ENCODE peak calls at places on chromosomes 11 and 22, in five cellular contexts. T, U, H, V and K are unnamed samples.

GRCh38 chr11:35343033-35343598 is 76.2 kb downstream of the SLC1A2 start:
- DNase-seq in T (no peak), U (no peak), H (no peak), V (no peak), K (no peak)

GRCh38 chr11:43818220-43818619 is 62.4 kb upstream of the ALKBH3 start:
- DNase-seq in T (no peak), U (no peak), H (no peak), V (no peak), K (peak; percentile 19)

GRCh38 chr11:62487698-62488551 is 58.7 kb downstream of the AHNAK start:
- DNase-seq in U (no peak), T (peak; percentile 33), V (no peak), H (no peak), K (no peak)

GRCh38 chr11:67640021-67640757 is 626 bp upstream of the TBX10 start:
- DNase-seq in T (no peak), V (no peak), H (peak; percentile 52), U (peak; percentile 83), K (peak; percentile 58)

GRCh38 chr11:58659404-58659803 is 36.9 kb downstream of the CNTF start:
- DNase-seq in T (no peak), V (no peak), U (no peak), H (no peak), K (no peak)

GRCh38 chr11:82176365-82176764 is 557.3 kb downstream of the FAM181B start:
- DNase-seq in H (no peak), U (no peak), T (no peak), V (no peak), K (no peak)

GRCh38 chr11:126696976-126697375 is 303.6 kb downstream of the KIRREL3 start:
- DNase-seq in H (no peak), T (no peak), V (no peak), U (no peak), K (no peak)

GRCh38 chr11:103812680-103813079 is 223.8 kb upstream of the DDI1 start:
- DNase-seq in V (no peak), H (no peak), U (no peak), T (no peak), K (no peak)

GRCh38 chr11:77244277-77245014 is 57.0 kb downstream of the GDPD4 start:
- DNase-seq in U (no peak), T (no peak), H (peak; percentile 78), V (no peak), K (peak; percentile 90)

GRCh38 chr11:43557553-43558031 is 122.9 kb upstream of the HSD17B12 start:
- DNase-seq in T (no peak), V (no peak), U (no peak), H (peak; percentile 14), K (peak; percentile 22)

GRCh38 chr11:77140231-77140959 is 12.3 kb downstream of the MYO7A start:
- DNase-seq in V (peak; percentile 65), H (peak; percentile 91), U (no peak), T (peak; percentile 51), K (peak; percentile 80)

GRCh38 chr11:57315491-57315890 is 9.3 kb downstream of the TNKS1BP1 start:
- DNase-seq in V (no peak), T (no peak), H (peak; percentile 88), U (no peak), K (no peak)

GRCh38 chr22:43424201-43424600 is 12.4 kb downstream of the MPPED1 start:
- DNase-seq in T (no peak), U (no peak), V (no peak), H (no peak), K (no peak)

GRCh38 chr11:93529707-93530467 is 13.3 kb downstream of the SMCO4 start:
- DNase-seq in U (no peak), H (no peak), V (no peak), T (no peak), K (no peak)

GRCh38 chr11:78811622-78812021 is 237.0 kb upstream of the NARS2 start:
- DNase-seq in U (no peak), T (no peak), V (no peak), H (no peak), K (no peak)

GRCh38 chr11:27011560-27012253 is 17.8 kb downstream of the FIBIN start:
- DNase-seq in U (no peak), T (no peak), V (no peak), H (no peak), K (no peak)

GRCh38 chr11:36119300-36119699 is 169.9 kb downstream of the COMMD9 start:
- DNase-seq in U (no peak), H (no peak), T (no peak), V (no peak), K (no peak)

GRCh38 chr11:91673705-91674104 is 550.9 kb upstream of the FAT3 start:
- DNase-seq in H (no peak), V (no peak), U (no peak), T (no peak), K (no peak)

GRCh38 chr11:112785104-112785503 is 176.1 kb upstream of the NCAM1 start:
- DNase-seq in U (no peak), H (peak; percentile 75), V (no peak), T (no peak), K (peak; percentile 88)

GRCh38 chr11:47179655-47179991 is 2.9 kb upstream of the ARFGAP2 start:
- DNase-seq in H (peak; percentile 52), U (peak; percentile 49), V (no peak), T (no peak), K (peak; percentile 46)

GRCh38 chr22:47052236-47053012 is 290.0 kb downstream of the TBC1D22A start:
- DNase-seq in V (no peak), H (no peak), T (no peak), U (no peak), K (no peak)

GRCh38 chr22:25602924-25603323 is 38.4 kb downstream of the GRK3 start:
- DNase-seq in T (no peak), U (no peak), V (no peak), H (no peak), K (no peak)

DNA sequence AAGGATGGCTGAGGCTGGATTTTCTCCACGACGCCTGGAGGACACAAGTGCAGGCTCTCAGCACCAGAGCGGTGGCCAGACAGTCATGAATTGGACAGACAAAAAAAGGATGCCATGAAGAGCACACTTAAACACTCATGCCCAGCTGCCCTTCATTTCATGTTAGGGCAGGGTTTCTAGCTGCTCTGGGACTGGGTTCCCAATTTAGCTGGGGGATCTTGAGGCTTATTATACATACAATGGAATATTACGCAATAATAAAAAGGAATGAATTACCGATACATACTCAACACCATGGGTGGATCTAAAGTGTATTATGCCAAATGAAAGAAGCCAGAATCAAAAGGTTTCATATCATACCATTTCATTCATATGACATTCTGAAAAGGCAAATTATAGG is 512.1 kb upstream of the LRRC4C start:
- DNase-seq in U (no peak), T (no peak), V (no peak), H (no peak), K (no peak)
- H3K4me3 ChIP-seq in U (no peak overlapping the region), T (no peak overlapping the region), V (no peak overlapping the region), H (no peak overlapping the region), K (no peak overlapping the region)

GRCh38 chr11:118672865-118673264 is 6.6 kb downstream of the TREH start:
- DNase-seq in T (no peak), H (peak; percentile 35), V (no peak), U (no peak), K (no peak)
- TF ChIP-seq CTCF in T (no peak), H (peak; percentile 36), V (no peak), U (no peak), K (peak; percentile 26)

GRCh38 chr22:48097723-48098122 is 1335.3 kb downstream of the TBC1D22A start:
- DNase-seq in T (no peak), H (no peak), V (no peak), U (no peak), K (no peak)
- H3K4me3 ChIP-seq in T (no peak overlapping the region), H (no peak overlapping the region), V (no peak overlapping the region), U (no peak overlapping the region), K (no peak overlapping the region)

DNA sequence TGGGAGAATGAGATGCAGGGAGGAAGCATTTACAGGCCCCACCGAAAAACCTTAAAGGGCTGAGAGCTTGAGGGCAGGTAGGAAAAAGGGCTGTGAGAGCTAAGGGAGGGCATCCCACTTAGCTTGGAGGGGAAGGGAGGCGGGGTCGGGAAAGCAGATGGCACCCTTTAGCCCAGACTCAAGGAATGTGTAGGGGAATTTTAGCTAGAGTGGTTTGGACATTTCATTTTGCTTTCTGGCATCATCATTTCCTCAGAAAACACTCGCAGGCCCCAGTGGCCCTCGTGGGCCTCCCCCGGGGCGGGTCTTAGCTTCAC is 846 bp upstream of the STIM1 start:
- DNase-seq in V (no peak), U (no peak), T (no peak), H (no peak), K (no peak)
- TF ChIP-seq CTCF in V (no peak), U (no peak), T (no peak), H (no peak), K (no peak)

GRCh38 chr11:60566773-60567172 is 51.6 kb downstream of the MS4A13 start:
- DNase-seq in H (no peak), V (no peak), U (no peak), T (no peak), K (no peak)

GRCh38 chr11:60570970-60571369 is 55.8 kb downstream of the MS4A13 start:
- DNase-seq in V (no peak), U (no peak), H (no peak), T (no peak), K (no peak)
- H3K4me3 ChIP-seq in V (no peak overlapping the region), U (no peak overlapping the region), H (no peak overlapping the region), T (no peak overlapping the region), K (no peak overlapping the region)

GRCh38 chr11:94544582-94544831 is 786 bp downstream of the FUT4 start:
- DNase-seq in T (no peak), H (no peak), U (no peak), V (no peak), K (no peak)
- TF ChIP-seq CTCF in T (no peak), H (no peak), U (no peak), V (no peak), K (no peak)

GRCh38 chr11:69114811-69115523 is 40.8 kb upstream of the SMIM38 start:
- DNase-seq in H (no peak), V (no peak), U (no peak), T (no peak), K (no peak)

GRCh38 chr11:69114362-69114761 is 41.4 kb upstream of the SMIM38 start:
- DNase-seq in U (no peak), V (no peak), H (no peak), T (no peak), K (no peak)

GRCh38 chr11:69113646-69114340 is 41.9 kb upstream of the SMIM38 start:
- DNase-seq in U (no peak), T (no peak), H (no peak), V (no peak), K (no peak)

GRCh38 chr11:69116671-69117070 is 39.1 kb upstream of the SMIM38 start:
- DNase-seq in U (no peak), H (no peak), V (no peak), T (no peak), K (no peak)

GRCh38 chr11:69115586-69116560 is 39.9 kb upstream of the SMIM38 start:
- DNase-seq in H (no peak), V (peak; percentile 81), T (no peak), U (peak; percentile 51), K (no peak)
- H3K4me3 ChIP-seq in H (no peak overlapping the region), V (no peak overlapping the region), T (no peak overlapping the region), U (no peak overlapping the region), K (no peak overlapping the region)

GRCh38 chr11:1226981-1227550 is 4.2 kb downstream of the MUC5B start:
- DNase-seq in H (peak; percentile 4), V (no peak), U (peak; percentile 6), T (no peak), K (no peak)
- TF ChIP-seq CTCF in H (peak; percentile 29), V (no peak), U (no peak), T (no peak), K (peak; percentile 38)